ENCODE peak calls at places on chromosomes 5 and 9, in nine cellular contexts. L, U, D, C, K, B, Z, Y and Q are unnamed samples.

GRCh38 chr5:81696418-81697397 is 54.2 kb downstream of the SSBP2 start:
- DNase-seq in L (no peak), U (no peak), D (no peak), C (peak), K (no peak), B (no peak), Z (no peak), Y (no peak), Q (no peak)

GRCh38 chr9:134067904-134068741 is at the start of gene BRD3:
- DNase-seq in L (peak), U (peak), D (peak), C (peak), K (peak), B (peak), Z (peak), Y (peak), Q (peak)

GRCh38 chr5:131952286-131952857 is 6.9 kb upstream of the MEIKIN start:
- DNase-seq in L (no peak), U (no peak), D (no peak), C (no peak), K (no peak), B (no peak), Z (no peak), Y (peak), Q (no peak)

GRCh38 chr5:77140350-77140749 is 53.3 kb upstream of the ZBED3 start:
- DNase-seq in L (no peak), U (no peak), D (no peak), C (no peak), K (no peak), B (no peak), Z (no peak), Y (no peak), Q (no peak)

GRCh38 chr9:115250646-115251045 is 132.7 kb upstream of the TNC start:
- DNase-seq in L (no peak), U (peak), D (no peak), C (no peak), K (peak), B (no peak), Z (peak), Y (peak), Q (no peak)

GRCh38 chr9:103601287-103601686 is 492.8 kb upstream of the SMC2 start:
- DNase-seq in L (no peak), U (no peak), D (no peak), C (no peak), K (no peak), B (no peak), Z (no peak), Y (no peak), Q (no peak)

GRCh38 chr5:65769539-65769938 is 47.5 kb downstream of the NLN start:
- DNase-seq in L (no peak), U (no peak), D (no peak), C (no peak), K (peak), B (no peak), Z (peak), Y (peak), Q (no peak)

GRCh38 chr9:13715430-13715829 is 435.9 kb upstream of the MPDZ start:
- DNase-seq in L (no peak), U (no peak), D (no peak), C (no peak), K (no peak), B (no peak), Z (no peak), Y (no peak), Q (no peak)

GRCh38 chr9:137296214-137297059 is 5.6 kb downstream of the NRARP start:
- DNase-seq in L (no peak), U (no peak), D (peak), C (no peak), K (peak), B (no peak), Z (no peak), Y (peak), Q (no peak)

GRCh38 chr5:140926211-140926902 is at the start of gene PCDHAC1:
- DNase-seq in L (peak), U (peak), D (peak), C (no peak), K (peak), B (no peak), Z (peak), Y (peak), Q (peak)

GRCh38 chr5:103674739-103675138 is 112.2 kb upstream of the NUDT12 start:
- DNase-seq in L (no peak), U (no peak), D (no peak), C (no peak), K (peak), B (no peak), Z (no peak), Y (peak), Q (no peak)
- TF ChIP-seq CTCF in L (no peak), U (no peak), D (no peak), C (no peak), K (no peak), B (no peak), Z (no peak), Y (no peak), Q (no peak)

DNA sequence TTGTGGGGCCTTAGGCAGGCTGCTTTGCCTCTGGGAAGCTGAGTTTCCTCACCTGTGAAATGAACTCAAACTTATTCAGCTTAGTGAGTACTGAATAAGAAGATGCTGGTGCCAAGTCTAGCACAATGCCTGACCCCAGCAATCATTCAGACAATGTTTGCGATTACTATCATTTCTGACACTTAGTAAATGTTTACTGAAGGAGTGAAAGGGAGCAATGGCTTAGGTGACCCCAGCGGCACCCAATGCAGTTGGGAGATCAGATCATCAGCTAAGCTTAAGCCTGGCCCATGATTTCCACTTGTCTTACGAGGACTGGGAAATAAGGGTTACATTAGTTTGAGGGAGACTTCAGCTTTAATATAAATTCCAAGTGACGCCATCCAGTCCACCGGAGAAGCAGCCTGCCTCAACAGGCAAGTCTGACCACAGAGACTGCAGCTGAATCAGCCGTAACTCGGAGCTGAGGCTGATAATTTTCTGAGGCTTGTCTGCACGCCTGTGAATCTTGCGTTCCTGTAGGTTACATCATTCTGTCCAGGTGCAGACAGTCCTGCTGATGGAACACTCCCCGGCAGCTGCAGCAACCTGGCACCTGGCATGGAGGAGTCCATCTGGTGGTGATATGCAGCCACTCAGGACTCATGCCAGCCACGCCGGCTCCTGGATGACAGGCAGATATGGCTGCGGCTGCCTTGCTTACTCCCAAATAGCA is 34.8 kb upstream of the FGF1 start:
- DNase-seq in L (no peak), U (peak), D (no peak), C (no peak), K (no peak), B (no peak), Z (peak), Y (peak), Q (no peak)
- TF ChIP-seq CTCF in L (no peak), U (no peak), D (no peak), C (no peak), K (no peak), B (no peak), Z (no peak), Y (no peak), Q (no peak)

GRCh38 chr5:10319202-10319851 is 11.6 kb upstream of the CMBL start:
- DNase-seq in L (no peak), U (no peak), D (no peak), C (no peak), K (peak), B (no peak), Z (no peak), Y (peak), Q (no peak)
- TF ChIP-seq CTCF in L (no peak), U (no peak), D (no peak), C (no peak), K (peak), B (no peak), Z (no peak), Y (no peak), Q (no peak)

DNA sequence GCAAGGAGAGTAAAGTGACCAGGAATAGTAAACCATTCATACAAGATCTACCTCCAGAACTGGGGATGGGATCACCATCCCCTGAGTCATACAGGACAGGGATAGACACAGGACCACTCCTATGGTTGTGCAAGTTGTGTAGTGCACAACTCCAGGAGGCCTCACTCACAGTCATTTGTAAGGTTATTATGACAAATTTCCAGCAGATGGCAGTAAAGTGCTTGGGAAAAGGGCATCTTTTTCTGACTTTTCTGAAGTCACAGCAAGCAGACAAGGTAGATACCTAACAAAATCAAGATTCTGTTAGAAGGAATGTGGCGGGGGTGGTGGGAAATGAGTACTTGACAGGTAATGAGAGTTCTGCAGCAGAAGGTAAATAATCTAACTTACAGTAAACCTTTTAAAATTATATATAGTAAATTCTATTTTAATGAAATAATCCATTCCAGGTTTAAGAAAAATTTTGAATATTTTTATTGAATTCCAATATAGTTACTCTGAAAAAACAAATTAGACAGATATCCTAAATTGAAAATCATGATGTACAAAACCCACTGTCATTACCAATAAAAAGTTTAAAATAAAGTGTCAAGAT is 16.7 kb upstream of the KIF27 start:
- DNase-seq in L (no peak), U (peak), D (peak), C (peak), K (peak), B (peak), Z (peak), Y (peak), Q (no peak)
- TF ChIP-seq CTCF in L (peak), U (peak), D (peak), C (peak), K (peak), B (peak), Z (peak), Y (peak), Q (no peak)

GRCh38 chr5:160325716-160326115 is 13.4 kb upstream of the CCNJL start:
- DNase-seq in L (no peak), U (no peak), D (no peak), C (no peak), K (no peak), B (no peak), Z (no peak), Y (no peak), Q (no peak)
- TF ChIP-seq CTCF in L (no peak), U (no peak), D (no peak), C (no peak), K (no peak), B (no peak), Z (no peak), Y (no peak), Q (no peak)

DNA sequence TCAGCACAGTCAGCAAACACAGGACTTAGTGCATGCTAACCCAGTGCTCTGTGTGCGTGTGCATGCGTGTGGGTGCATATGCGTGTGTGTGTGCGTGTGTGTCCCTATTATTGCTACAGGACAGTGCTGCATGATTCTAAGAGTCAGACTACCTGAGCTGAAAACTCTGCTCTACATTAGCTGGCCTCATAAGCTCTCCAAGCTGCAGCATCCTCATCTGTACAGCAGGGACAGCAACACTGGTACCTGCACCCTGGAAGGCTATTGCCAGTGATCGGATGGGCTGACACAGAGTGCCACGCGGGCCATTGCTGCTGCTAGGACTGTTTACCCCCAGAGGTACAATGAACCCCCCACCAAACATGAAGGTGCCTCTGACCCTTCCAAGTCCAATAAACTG is 1.2 kb downstream of the ADAMTS12 start:
- DNase-seq in L (no peak), U (no peak), D (peak), C (peak), K (peak), B (no peak), Z (no peak), Y (peak), Q (no peak)
- TF ChIP-seq CTCF in L (no peak), U (no peak), D (peak), C (no peak), K (peak), B (no peak), Z (no peak), Y (peak), Q (no peak)

GRCh38 chr9:84782228-84782866 is 112.8 kb downstream of the NTRK2 start:
- DNase-seq in L (no peak), U (no peak), D (no peak), C (no peak), K (peak), B (no peak), Z (no peak), Y (peak), Q (no peak)
- TF ChIP-seq CTCF in L (no peak), U (no peak), D (no peak), C (no peak), K (no peak), B (no peak), Z (no peak), Y (no peak), Q (no peak)

GRCh38 chr5:114018178-114018577 is 343.7 kb upstream of the KCNN2 start:
- DNase-seq in L (no peak), U (no peak), D (no peak), C (no peak), K (no peak), B (no peak), Z (no peak), Y (no peak), Q (no peak)
- TF ChIP-seq CTCF in L (no peak), U (no peak), D (peak), C (no peak), K (no peak), B (no peak), Z (no peak), Y (no peak), Q (no peak)